ENCODE peak calls at places on chromosomes 11 and 22, in five cellular contexts. I, E, D, N and Q are unnamed samples.

GRCh38 chr22:30425327-30425615 is 297 bp upstream of the MTFP1 start:
- DNase-seq in N (no peak), D (no peak), I (no peak), E (no peak), Q (no peak)

GRCh38 chr11:69746780-69747742 is 28.1 kb downstream of the FGF4 start:
- DNase-seq in D (no peak), I (no peak), N (no peak), E (no peak), Q (no peak)

GRCh38 chr22:49264696-49265095 is 563.0 kb downstream of the BRD1 start:
- DNase-seq in N (no peak), I (no peak), D (no peak), E (no peak), Q (no peak)

GRCh38 chr11:130068986-130069683 is 559 bp upstream of the APLP2 start:
- DNase-seq in D (peak), E (peak), I (peak), N (peak), Q (peak)

GRCh38 chr11:104650234-104650633 is 248.0 kb downstream of the CASP12 start:
- DNase-seq in N (no peak), E (no peak), D (no peak), I (no peak), Q (no peak)

GRCh38 chr11:68890490-68891231 is 13.0 kb downstream of the MRPL21 start:
- DNase-seq in N (peak), D (no peak), I (peak), E (peak), Q (peak)

GRCh38 chr22:27670701-27671412 is 130.7 kb downstream of the MN1 start:
- DNase-seq in D (no peak), I (peak), E (peak), N (peak), Q (no peak)

GRCh38 chr22:20052309-20053250 is 27.5 kb upstream of the DGCR8 start:
- DNase-seq in D (no peak), I (no peak), N (no peak), E (no peak), Q (no peak)

GRCh38 chr11:18056561-18057181 is 10.6 kb upstream of the TPH1 start:
- DNase-seq in N (no peak), I (no peak), D (no peak), E (no peak), Q (no peak)

GRCh38 chr22:50610581-50610980 is 10.0 kb downstream of the MAPK8IP2 start:
- DNase-seq in E (no peak), N (no peak), I (no peak), D (no peak), Q (no peak)

GRCh38 chr11:9839550-9839949 is 175.7 kb downstream of the SWAP70 start:
- DNase-seq in E (no peak), N (no peak), I (no peak), D (no peak), Q (no peak)

GRCh38 chr11:45993438-45994064 is 71.1 kb downstream of the LARGE2 start:
- DNase-seq in E (peak), D (no peak), I (peak), N (peak), Q (peak)

GRCh38 chr11:115503083-115503885 is 931 bp downstream of the CADM1 start:
- DNase-seq in N (peak), E (peak), I (peak), D (peak), Q (peak)

GRCh38 chr11:84800755-84801346 is 826.3 kb downstream of the DLG2 start:
- DNase-seq in N (no peak), I (no peak), D (peak), E (peak), Q (peak)

GRCh38 chr11:3859373-3859881 is 4.0 kb downstream of the STIM1 start:
- DNase-seq in D (no peak), E (no peak), I (no peak), N (peak), Q (no peak)

GRCh38 chr22:29096736-29097669 is 24.2 kb downstream of the KREMEN1 start:
- DNase-seq in N (no peak), D (no peak), E (no peak), I (no peak), Q (no peak)

GRCh38 chr11:50037282-50037681 is 4.6 kb downstream of the OR4C45 start:
- DNase-seq in E (no peak), D (no peak), I (no peak), N (no peak), Q (no peak)

GRCh38 chr11:23236846-23237550 is 376.7 kb upstream of the CCDC179 start:
- DNase-seq in N (no peak), E (peak), I (no peak), D (peak), Q (no peak)

GRCh38 chr11:124788521-124788920 is 11.7 kb downstream of the MSANTD2 start:
- DNase-seq in E (no peak), N (no peak), D (no peak), I (no peak), Q (no peak)

GRCh38 chr11:114059984-114060401 is 482 bp downstream of the ZBTB16 start:
- DNase-seq in I (peak), N (peak), D (peak), E (peak), Q (peak)

GRCh38 chr22:49235463-49236300 is 592.0 kb downstream of the BRD1 start:
- DNase-seq in E (no peak), I (no peak), N (no peak), D (no peak), Q (no peak)

GRCh38 chr11:111923351-111923788 is 4.7 kb downstream of the C11orf52 start:
- DNase-seq in I (no peak), E (peak), D (no peak), N (no peak), Q (peak)

GRCh38 chr11:57745206-57745605 is 3.9 kb downstream of the SELENOH start:
- DNase-seq in I (no peak), D (no peak), N (no peak), E (no peak), Q (no peak)

GRCh38 chr11:105144887-105145286 is 5.3 kb upstream of the CARD18 start:
- DNase-seq in N (no peak), E (peak), D (peak), I (no peak), Q (peak)

GRCh38 chr22:41576877-41577276 is 12.8 kb downstream of the PMM1 start:
- DNase-seq in I (peak), N (peak), D (peak), E (peak), Q (peak)

GRCh38 chr11:5596611-5597201 is at the start of gene TRIM6:
- DNase-seq in D (peak), N (peak), I (peak), E (peak), Q (peak)

GRCh38 chr11:73652856-73653559 is 6.6 kb downstream of the PLEKHB1 start:
- DNase-seq in I (no peak), N (no peak), E (no peak), D (peak), Q (no peak)

GRCh38 chr11:2933376-2934056 is 4.3 kb upstream of the PHLDA2 start:
- DNase-seq in D (peak), N (peak), I (peak), E (peak), Q (peak)

GRCh38 chr11:61270354-61271070 is 24.6 kb downstream of the VWCE start:
- DNase-seq in D (peak), E (peak), N (no peak), I (no peak), Q (no peak)

GRCh38 chr22:47625013-47625385 is 862.5 kb downstream of the TBC1D22A start:
- DNase-seq in E (no peak), N (no peak), I (no peak), D (no peak), Q (no peak)

GRCh38 chr11:40190294-40190693 is 1269.2 kb downstream of the LRRC4C start:
- DNase-seq in N (no peak), D (no peak), I (no peak), E (no peak), Q (no peak)

GRCh38 chr11:106424111-106424510 is 346.6 kb downstream of the AASDHPPT start:
- DNase-seq in E (peak), I (no peak), N (no peak), D (peak), Q (peak)

GRCh38 chr22:33883561-33883960 is 36.7 kb downstream of the LARGE1 start:
- DNase-seq in I (no peak), N (no peak), D (peak), E (no peak), Q (no peak)

GRCh38 chr11:57318178-57318577 is 6.6 kb downstream of the TNKS1BP1 start:
- DNase-seq in N (no peak), E (peak), D (no peak), I (no peak), Q (no peak)

DNA sequence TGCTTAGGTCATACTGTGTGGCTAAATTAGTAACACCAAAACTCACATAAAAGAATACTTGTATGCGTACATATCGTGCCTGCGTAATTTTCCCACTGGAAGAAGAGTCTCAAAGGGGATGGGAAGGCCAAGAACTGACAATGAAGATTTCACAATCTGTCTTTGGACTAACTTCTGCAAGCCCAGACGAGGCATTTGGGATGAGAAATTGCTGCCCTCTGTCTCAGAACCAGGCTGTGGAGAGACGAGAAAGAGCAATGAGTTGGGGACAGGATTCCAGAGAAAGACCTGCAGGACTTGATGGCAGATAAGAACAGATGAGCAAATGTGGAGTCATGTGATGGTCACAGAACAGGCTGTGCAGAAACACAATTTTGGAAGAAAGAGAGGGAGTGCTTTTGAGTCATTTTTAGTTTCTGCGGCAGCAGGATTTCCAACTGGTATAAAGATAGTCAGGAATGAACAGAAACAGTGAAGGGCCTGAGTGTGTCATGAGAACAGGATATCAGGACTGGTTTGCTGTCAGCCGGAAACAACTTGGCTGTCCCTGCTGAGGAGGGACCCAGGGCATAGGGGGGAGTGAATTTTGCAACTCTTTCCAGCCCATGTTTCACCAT is 82.7 kb upstream of the CTSC start:
- DNase-seq in N (peak), I (peak), E (peak), D (peak), Q (no peak)
- TF ChIP-seq CTCF in N (no peak), I (no peak), E (no peak), D (no peak), Q (no peak)

DNA sequence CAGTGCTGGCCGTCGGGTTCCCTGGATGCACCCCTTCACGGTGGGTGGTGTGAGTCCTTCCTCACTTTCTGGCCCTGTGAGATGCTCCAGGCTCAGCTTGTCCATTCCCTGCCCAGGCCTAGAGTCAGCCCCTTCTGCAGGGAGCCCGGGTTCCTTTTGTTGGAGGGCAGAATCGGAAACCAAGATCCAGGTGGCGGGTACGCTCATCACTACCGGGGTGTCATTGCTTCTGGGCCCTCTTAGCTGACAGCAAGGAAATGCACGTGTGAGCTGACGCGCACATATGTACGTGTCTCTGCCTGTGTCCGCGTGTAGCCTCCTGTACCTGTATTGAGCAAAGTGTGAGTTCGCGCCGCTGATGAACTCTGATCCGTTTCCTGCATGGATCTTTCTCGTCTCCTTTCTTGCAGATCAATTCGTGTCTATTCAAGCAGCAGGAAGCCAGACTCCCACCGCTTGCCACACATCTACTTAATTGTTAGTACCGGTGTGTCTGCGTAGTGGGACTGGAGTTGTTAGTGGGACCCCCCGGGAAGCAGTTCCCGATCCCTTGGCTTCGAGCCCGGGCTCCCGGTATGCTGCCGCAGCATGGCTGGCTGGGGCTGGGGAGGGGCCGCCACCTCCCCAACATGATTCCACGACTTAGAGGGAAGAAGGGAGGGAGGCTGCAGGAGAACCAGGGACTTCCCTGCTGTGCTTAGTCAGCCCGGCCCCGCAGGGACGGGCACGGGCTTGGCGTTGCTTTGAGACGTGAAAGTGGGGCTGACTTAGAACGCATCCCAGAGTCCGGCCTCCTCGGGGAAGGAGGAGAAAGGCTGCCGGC is 35.9 kb upstream of the GRAMD4 start:
- DNase-seq in I (no peak), N (peak), D (no peak), E (no peak), Q (peak)
- H3K4me3 ChIP-seq in I (no peak), N (no peak), D (no peak), E (no peak), Q (no peak)

GRCh38 chr11:10909141-10909883 is 51.5 kb upstream of the ZBED5 start:
- DNase-seq in I (no peak), E (no peak), D (peak), N (no peak), Q (no peak)

GRCh38 chr11:10902301-10902700 is 44.4 kb upstream of the ZBED5 start:
- DNase-seq in D (no peak), E (no peak), I (no peak), N (no peak), Q (no peak)

GRCh38 chr11:10902756-10903155 is 44.9 kb upstream of the ZBED5 start:
- DNase-seq in I (no peak), E (no peak), D (no peak), N (no peak), Q (no peak)

GRCh38 chr11:10908215-10908990 is 50.5 kb upstream of the ZBED5 start:
- DNase-seq in D (peak), I (no peak), E (peak), N (no peak), Q (peak)

DNA sequence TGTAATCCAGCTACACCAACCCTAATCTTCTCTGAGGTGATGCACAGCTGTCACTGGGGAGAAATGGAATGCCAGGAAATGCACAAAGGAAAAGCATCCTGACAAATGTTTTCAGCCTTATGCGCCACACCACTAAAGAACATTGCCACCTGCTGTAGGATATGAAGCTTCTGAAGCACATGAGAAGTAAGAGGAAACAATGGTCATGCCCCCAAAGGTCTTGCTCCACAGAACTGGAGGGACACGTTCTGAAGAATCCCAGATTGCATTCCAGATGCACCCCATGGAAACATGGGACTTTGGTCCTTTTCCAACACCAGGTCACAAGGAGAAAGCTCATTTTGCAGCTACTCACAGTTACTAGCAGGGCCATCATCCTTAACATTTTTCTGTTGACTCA is 48.7 kb upstream of the ZBED5 start:
- DNase-seq in I (no peak), E (peak), N (no peak), D (no peak), Q (peak)
- TF ChIP-seq CTCF in I (no peak), E (peak), N (peak), D (no peak), Q (peak)

GRCh38 chr11:43735931-43736330 is 55.4 kb downstream of the HSD17B12 start:
- DNase-seq in D (peak), N (no peak), I (no peak), E (peak), Q (peak)
- H3K4me3 ChIP-seq in D (no peak), N (peak), I (no peak), E (no peak), Q (no peak)

GRCh38 chr22:22159384-22159783 is 85.2 kb upstream of the VPREB1 start:
- DNase-seq in N (no peak), I (no peak), E (no peak), D (no peak), Q (no peak)

GRCh38 chr22:22156716-22157499 is 87.7 kb upstream of the VPREB1 start:
- DNase-seq in E (peak), D (peak), I (peak), N (no peak), Q (peak)

GRCh38 chr22:22158207-22158816 is 86.3 kb upstream of the VPREB1 start:
- DNase-seq in D (no peak), N (no peak), I (no peak), E (no peak), Q (no peak)

GRCh38 chr22:22157500-22157822 is 87.1 kb upstream of the VPREB1 start:
- DNase-seq in E (no peak), N (no peak), D (no peak), I (no peak), Q (no peak)

DNA sequence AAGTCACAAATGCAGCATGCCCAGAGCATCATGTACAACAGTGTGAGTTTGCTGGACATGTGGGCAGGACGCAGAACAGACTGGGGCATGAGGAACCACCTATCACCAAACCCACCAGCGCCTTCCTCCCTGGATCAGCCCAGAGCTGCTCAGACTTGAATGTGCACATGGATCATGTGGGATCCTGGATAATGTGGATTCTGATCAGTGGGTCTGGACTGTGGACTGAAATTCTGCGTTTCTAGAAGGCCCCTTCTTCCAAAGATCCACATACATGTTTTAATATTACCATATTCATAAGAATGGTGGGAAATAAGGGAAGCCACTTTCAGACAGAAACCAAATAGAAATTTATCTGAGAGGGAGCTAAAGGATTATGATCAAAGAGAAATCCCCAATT is 85.6 kb upstream of the VPREB1 start:
- DNase-seq in D (no peak), N (no peak), I (no peak), E (no peak), Q (no peak)
- TF ChIP-seq CTCF in D (no peak), N (no peak), I (no peak), E (no peak), Q (no peak)

GRCh38 chr22:46082633-46083032 is 67.7 kb upstream of the PPARA start:
- DNase-seq in I (no peak), D (peak), E (no peak), N (no peak), Q (no peak)

GRCh38 chr22:46083383-46084350 is 66.7 kb upstream of the PPARA start:
- DNase-seq in N (peak), E (no peak), I (peak), D (peak), Q (no peak)

GRCh38 chr22:46079861-46080821 is 70.2 kb upstream of the PPARA start:
- DNase-seq in N (peak), E (no peak), D (peak), I (peak), Q (peak)

GRCh38 chr22:46081036-46081830 is 69.1 kb upstream of the PPARA start:
- DNase-seq in E (no peak), I (peak), D (peak), N (peak), Q (no peak)

GRCh38 chr22:46081831-46082210 is 68.5 kb upstream of the PPARA start:
- DNase-seq in N (peak), E (no peak), I (peak), D (peak), Q (no peak)
- H3K4me3 ChIP-seq in N (peak), E (no peak), I (peak), D (peak), Q (peak)

GRCh38 chr11:109075976-109076375 is 346.0 kb upstream of the C11orf87 start:
- DNase-seq in N (peak), E (peak), D (no peak), I (no peak), Q (no peak)

GRCh38 chr11:109073032-109073822 is 348.8 kb upstream of the C11orf87 start:
- DNase-seq in E (no peak), D (no peak), N (no peak), I (no peak), Q (no peak)

GRCh38 chr11:109077340-109077927 is 344.6 kb upstream of the C11orf87 start:
- DNase-seq in E (no peak), I (no peak), D (no peak), N (no peak), Q (no peak)

GRCh38 chr11:109071712-109072524 is 350.1 kb upstream of the C11orf87 start:
- DNase-seq in E (peak), N (no peak), I (peak), D (peak), Q (peak)

GRCh38 chr11:109076870-109077269 is 345.1 kb upstream of the C11orf87 start:
- DNase-seq in D (no peak), I (no peak), N (no peak), E (peak), Q (no peak)
- TF ChIP-seq CTCF in D (no peak), I (no peak), N (no peak), E (no peak), Q (no peak)